ENCODE peak calls at places on chromosomes 2 and 18, in eight cellular contexts. Z is activated T-helper 1 cell treated with anti-CD3 and anti-CD28 coated beads, Interleukin-12 subunit alpha, Interleukin-12 subunit beta, Interleukin-2, Interleukin-4 antibody, amounts not matched to agents 30 ng/mL and 10 ng/mL and 1 ng/mL, durations not matched to agents 14 hours and 24 hours and 36 hours; A is stimulated activated CD4-positive, alpha-beta T cell treated with anti-CD3 and anti-CD28 coated beads, Interleukin-15, amount 100 ng/mL, for 1 hour; L is neural crest cell; T is KBM-7; G is MCF 10A; D is RPMI7951; H is AG08396. J is an unnamed sample.

GRCh38 chr2:168849610-168850009 is 40.6 kb downstream of the SPC25 start:
- DNase-seq in A (no peak), D (peak; percentile 20), Z (no peak), L (no peak), H (peak; percentile 20), T (peak; percentile 60), G (peak; percentile 18), J (peak; percentile 44)

GRCh38 chr18:23237524-23238151 is 102.4 kb downstream of the CABLES1 start:
- DNase-seq in A (peak; percentile 16), H (peak; percentile 60), L (peak; percentile 8), G (no peak), D (peak; percentile 82), T (no peak), Z (peak; percentile 28), J (no peak)

GRCh38 chr2:121999273-121999672 is 243.8 kb downstream of the TSN start:
- DNase-seq in L (no peak), Z (no peak), A (no peak), D (peak; percentile 75), H (peak; percentile 7), G (peak; percentile 36), T (peak; percentile 97), J (no peak)

GRCh38 chr2:73984203-73984921 is at the start of gene TET3:
- DNase-seq in D (peak; percentile 47), L (peak; percentile 34), G (peak; percentile 43), A (peak; percentile 67), T (no peak), H (peak; percentile 73), Z (no peak), J (peak; percentile 60)

GRCh38 chr2:43729775-43730174 is 44.1 kb upstream of the DYNC2LI1 start:
- DNase-seq in A (no peak), L (no peak), G (no peak), Z (no peak), T (no peak), D (no peak), H (no peak), J (no peak)

GRCh38 chr2:40255118-40255517 is 196.8 kb downstream of the SLC8A1 start:
- DNase-seq in T (no peak), D (no peak), G (no peak), A (no peak), Z (no peak), H (no peak), L (no peak), J (no peak)

GRCh38 chr2:174051741-174052638 is 86.8 kb upstream of the SP3 start:
- DNase-seq in T (no peak), D (peak; percentile 24), Z (no peak), H (peak; percentile 89), L (no peak), A (no peak), G (peak; percentile 39), J (peak; percentile 92)

GRCh38 chr2:239240480-239240881 is 160.3 kb downstream of the HDAC4 start:
- DNase-seq in H (no peak), A (no peak), D (no peak), L (no peak), G (no peak), T (peak; percentile 61), Z (no peak), J (no peak)

GRCh38 chr2:148375214-148375613 is 269.3 kb upstream of the EPC2 start:
- DNase-seq in T (no peak), A (no peak), G (no peak), L (no peak), Z (no peak), H (no peak), D (no peak), J (no peak)

GRCh38 chr2:39954346-39954745 is 175.3 kb upstream of the THUMPD2 start:
- DNase-seq in G (no peak), L (no peak), D (no peak), A (no peak), Z (no peak), T (no peak), H (no peak), J (no peak)

GRCh38 chr2:73112026-73112912 is 479 bp downstream of the RAB11FIP5 start:
- DNase-seq in G (peak; percentile 40), H (peak; percentile 49), T (peak; percentile 30), L (no peak), Z (no peak), D (peak; percentile 47), A (peak; percentile 12), J (no peak)

J was measured in Caco-2.